ENCODE peak calls at places on chromosomes 12 and 14, in ten cellular contexts. L, E, J, M, X, K, O, H, V and B are unnamed samples.

GRCh38 chr12:106139422-106140141 is 828 bp upstream of the NUAK1 start:
- DNase-seq in J (no peak), E (peak), K (peak), O (peak), M (no peak), X (peak), V (peak), L (peak), H (peak), B (peak)

GRCh38 chr12:56461235-56462159 is 6.9 kb upstream of the SPRYD4 start:
- DNase-seq in V (no peak), O (no peak), L (no peak), J (no peak), E (no peak), M (no peak), X (no peak), H (no peak), K (peak), B (no peak)

GRCh38 chr12:131716282-131716681 is 5.4 kb downstream of the SFSWAP start:
- DNase-seq in V (no peak), E (no peak), J (no peak), X (no peak), L (no peak), O (no peak), H (no peak), M (no peak), K (no peak), B (no peak)

GRCh38 chr14:62162998-62163589 is 400.9 kb downstream of the SNAPC1 start:
- DNase-seq in O (no peak), K (peak), V (peak), X (no peak), H (no peak), M (peak), E (no peak), J (peak), L (peak), B (peak)

GRCh38 chr12:49260165-49260564 is 4.7 kb upstream of the TUBA1C start:
- DNase-seq in L (no peak), M (no peak), O (no peak), K (peak), E (no peak), J (no peak), H (no peak), X (no peak), V (peak), B (peak)

GRCh38 chr14:26589998-26590397 is 7.8 kb downstream of the NOVA1 start:
- DNase-seq in V (no peak), O (no peak), L (no peak), J (no peak), K (no peak), E (no peak), X (no peak), M (no peak), H (no peak), B (no peak)

GRCh38 chr12:92434607-92435025 is 268.2 kb upstream of the PLEKHG7 start:
- DNase-seq in V (no peak), O (no peak), M (no peak), H (no peak), L (no peak), X (no peak), E (no peak), K (no peak), J (no peak), B (no peak)

GRCh38 chr12:14950982-14951746 is 10.2 kb downstream of the ARHGDIB start:
- DNase-seq in L (no peak), J (no peak), O (no peak), M (no peak), V (no peak), H (no peak), E (no peak), X (no peak), K (no peak), B (no peak)

GRCh38 chr14:20632831-20633771 is 8.4 kb downstream of the OR6S1 start:
- DNase-seq in K (peak), M (peak), V (peak), L (peak), X (peak), H (no peak), J (peak), O (peak), E (no peak), B (peak)